ENCODE peak calls at places on chromosomes 13 and 19, in seven cellular contexts. Q is CD8-positive, alpha-beta memory T cell; X is left ventricle myocardium inferior; V is endodermal cell; W is gastrocnemius medialis; Y is body of pancreas; C is adrenal gland. B is an unnamed sample.

GRCh38 chr13:29707876-29708543 is 112.5 kb upstream of the SLC7A1 start:
- DNase-seq in Y (peak; percentile 62), W (no peak), V (peak; percentile 91), Q (peak; percentile 17), X (no peak), C (peak; percentile 29), B (peak; percentile 65)

GRCh38 chr13:30464496-30465351 is 1.0 kb downstream of the HMGB1 start:
- DNase-seq in W (peak; percentile 74), Y (peak; percentile 73), Q (peak; percentile 81), V (peak; percentile 82), X (peak; percentile 78), C (peak; percentile 77), B (peak; percentile 87)

GRCh38 chr13:67117010-67117550 is 113.1 kb downstream of the PCDH9 start:
- DNase-seq in C (no peak), V (no peak), Y (no peak), X (no peak), W (no peak), Q (no peak), B (peak; percentile 49)

GRCh38 chr19:5345895-5346386 is 5.3 kb upstream of the PTPRS start:
- DNase-seq in V (peak; percentile 56), W (no peak), C (no peak), X (no peak), Y (no peak), Q (no peak), B (no peak)

GRCh38 chr19:6890938-6891337 is 3.6 kb downstream of the ADGRE1 start:
- DNase-seq in Q (peak; percentile 44), W (no peak), V (no peak), X (no peak), C (no peak), Y (no peak), B (no peak)

GRCh38 chr19:45428385-45429231 is 4.9 kb upstream of the ERCC1 start:
- DNase-seq in X (peak; percentile 70), Y (peak; percentile 35), C (no peak), Q (no peak), W (peak; percentile 74), V (peak; percentile 88), B (peak; percentile 95)

GRCh38 chr19:58182577-58182988 is 278 bp upstream of the ZNF274 start:
- DNase-seq in V (no peak), C (no peak), X (no peak), W (no peak), Q (no peak), Y (no peak), B (no peak)

GRCh38 chr13:25898991-25899390 is 152.8 kb downstream of the SHISA2 start:
- DNase-seq in W (no peak), Y (no peak), Q (no peak), X (no peak), V (no peak), C (no peak), B (no peak)

DNA sequence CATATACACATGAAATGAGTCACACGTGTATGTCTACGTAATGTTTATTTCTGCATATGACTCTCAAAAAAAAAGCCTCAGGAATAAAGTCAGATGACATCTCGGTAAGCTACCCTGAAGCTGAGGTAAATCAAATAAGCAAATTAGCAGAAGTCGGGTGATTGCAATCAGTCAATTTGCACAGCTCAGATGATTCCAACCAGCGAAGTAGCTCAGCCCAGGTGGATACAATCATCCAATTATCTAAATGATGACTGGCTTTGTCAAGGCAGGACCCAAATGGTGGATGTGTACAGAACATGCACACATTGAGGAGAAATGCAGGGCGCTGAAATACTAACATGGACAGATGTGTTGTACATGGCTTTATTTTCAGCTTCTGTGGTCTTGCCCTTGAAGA is 148.5 kb downstream of the ZNF486 start:
- DNase-seq in Q (no peak), W (no peak), C (no peak), V (no peak), X (no peak), Y (no peak), B (no peak)
- H3K4me1 ChIP-seq in Q (no peaks in the 10 kb centered on the region), W (no peaks in the 10 kb centered on the region), C (no peaks in the 10 kb centered on the region), V (peaks cover 7% of the 10 kb centered on the region), X (no peaks in the 10 kb centered on the region), Y (peaks cover 42% of the 10 kb centered on the region), B (no peaks in the 10 kb centered on the region)

GRCh38 chr19:19068659-19069509 is 5.1 kb downstream of the SLC25A42 start:
- DNase-seq in W (no peak), X (no peak), Y (no peak), Q (no peak), C (no peak), V (no peak), B (no peak)
- H3K27me3 ChIP-seq in W (no peaks in the 10 kb centered on the region), X (no peaks in the 10 kb centered on the region), Y (no peaks in the 10 kb centered on the region), Q (no peaks in the 10 kb centered on the region), C (no peaks in the 10 kb centered on the region), V (peaks cover 16% of the 10 kb centered on the region), B (no peaks in the 10 kb centered on the region)

GRCh38 chr19:3225677-3226093 is 1.2 kb downstream of the CELF5 start:
- DNase-seq in V (peak; percentile 62), X (no peak), C (no peak), Y (no peak), W (no peak), Q (no peak), B (no peak)
- H3K4me3 ChIP-seq in V (no peak overlapping the region), X (no peak overlapping the region), C (no peak overlapping the region), Y (no peak overlapping the region), W (no peak overlapping the region), Q (no peak overlapping the region), B (no peak overlapping the region)

GRCh38 chr19:47081095-47081494 is 32.5 kb downstream of the ZC3H4 start:
- DNase-seq in C (no peak), V (no peak), W (no peak), Y (no peak), Q (no peak), X (no peak), B (no peak)
- H3K4me1 ChIP-seq in C (peaks cover 8% of the 10 kb centered on the region), V (no peaks in the 10 kb centered on the region), W (no peaks in the 10 kb centered on the region), Y (peaks cover 8% of the 10 kb centered on the region), Q (no peaks in the 10 kb centered on the region), X (peaks cover 9% of the 10 kb centered on the region), B (no peaks in the 10 kb centered on the region)

GRCh38 chr19:10419646-10420443 is 493 bp upstream of the PDE4A start:
- DNase-seq in X (no peak), C (no peak), V (peak; percentile 98), Y (no peak), W (no peak), Q (no peak), B (peak; percentile 72)

GRCh38 chr19:10417598-10418280 is 2.6 kb upstream of the PDE4A start:
- DNase-seq in C (no peak), Y (no peak), V (peak; percentile 83), Q (no peak), W (no peak), X (no peak), B (no peak)

GRCh38 chr19:10420444-10421239 is at the start of gene PDE4A:
- DNase-seq in C (no peak), W (no peak), Q (peak; percentile 54), V (peak; percentile 85), Y (no peak), X (no peak), B (peak; percentile 61)

GRCh38 chr19:10418281-10419199 is 1.8 kb upstream of the PDE4A start:
- DNase-seq in Y (no peak), W (no peak), X (no peak), V (peak; percentile 72), Q (no peak), C (no peak), B (peak; percentile 30)

DNA sequence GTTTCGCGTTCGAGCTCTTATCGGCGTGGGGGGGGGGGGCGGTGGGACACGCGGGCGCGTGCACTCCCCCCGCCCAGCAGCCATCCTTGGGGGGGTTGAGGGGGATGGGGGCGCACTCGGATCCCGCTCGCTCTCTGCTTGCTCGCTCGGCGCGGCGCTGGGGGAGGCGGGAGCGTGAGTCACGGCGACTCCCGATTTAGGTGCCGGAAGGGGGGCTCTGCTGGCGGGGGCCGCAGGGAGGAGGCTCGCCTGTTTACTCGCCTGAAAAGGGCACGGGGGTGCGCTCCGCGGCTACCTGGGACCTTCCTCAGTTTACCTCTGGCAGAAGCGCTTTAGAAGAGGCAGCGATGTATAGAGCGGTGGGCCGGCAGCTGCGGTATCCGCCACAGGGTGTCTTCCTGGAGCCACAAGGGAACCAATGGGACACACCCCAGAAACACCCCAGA is 1.1 kb upstream of the PDE4A start:
- DNase-seq in Q (peak; percentile 54), C (no peak), V (peak; percentile 75), W (no peak), X (no peak), Y (no peak), B (no peak)
- H3K27me3 ChIP-seq in Q (peaks cover 55% of the 10 kb centered on the region), C (peaks cover 50% of the 10 kb centered on the region), V (peaks cover 95% of the 10 kb centered on the region), W (peaks cover 62% of the 10 kb centered on the region), X (peaks cover 83% of the 10 kb centered on the region), Y (peaks cover 24% of the 10 kb centered on the region), B (peaks cover 76% of the 10 kb centered on the region)

B was measured in cardiac muscle cell.